ENCODE peak calls at places on chromosomes 11 and 22, in four cellular contexts. D, C, O and J are unnamed samples.

GRCh38 chr11:15059132-15059531 is 14.3 kb upstream of the CALCB start:
- DNase-seq in C (no peak), O (no peak), D (no peak), J (no peak)

GRCh38 chr22:28143206-28143605 is 224.2 kb upstream of the PITPNB start:
- DNase-seq in O (no peak), C (no peak), D (no peak), J (no peak)

GRCh38 chr22:31092161-31092560 is 11.0 kb downstream of the SMTN start:
- DNase-seq in D (no peak), O (no peak), C (no peak), J (peak; percentile 40)

GRCh38 chr11:86978756-86979608 is 23.8 kb upstream of the FZD4 start:
- DNase-seq in C (no peak), O (peak; percentile 27), D (no peak), J (no peak)

GRCh38 chr11:116643521-116643920 is 129.3 kb downstream of the BUD13 start:
- DNase-seq in O (no peak), D (no peak), C (no peak), J (no peak)

GRCh38 chr11:77270921-77271320 is 30.6 kb downstream of the GDPD4 start:
- DNase-seq in D (no peak), C (no peak), O (no peak), J (no peak)

GRCh38 chr11:3982431-3982830 is 112.2 kb upstream of the RRM1 start:
- DNase-seq in O (no peak), D (no peak), C (no peak), J (no peak)

GRCh38 chr11:68810164-68810563 is 31.6 kb downstream of the CPT1A start:
- DNase-seq in D (no peak), C (no peak), O (no peak), J (peak; percentile 64)